ENCODE peak calls at places on chromosome 19, in five cellular contexts. Z is CD4-positive, alpha-beta T cell; R is tibial nerve; V is hepatocyte; B is RWPE1. H is an unnamed sample.

GRCh38 chr19:2770055-2771013 is 12.7 kb downstream of the SGTA start:
- DNase-seq in Z (no peak), R (no peak), V (no peak), B (no peak), H (no peak)

GRCh38 chr19:36169084-36169760 is 17.0 kb upstream of the COX7A1 start:
- DNase-seq in Z (no peak), R (no peak), V (peak), B (no peak), H (no peak)

GRCh38 chr19:32570081-32570785 is 10.8 kb upstream of the PDCD5 start:
- DNase-seq in Z (peak), R (peak), V (peak), B (peak), H (peak)

GRCh38 chr19:38740252-38740592 is 4.1 kb downstream of the CAPN12 start:
- DNase-seq in Z (no peak), R (no peak), V (no peak), B (no peak), H (no peak)

GRCh38 chr19:46746281-46746965 is at the start of gene STRN4:
- DNase-seq in Z (peak), R (no peak), V (peak), B (peak), H (no peak)

GRCh38 chr19:51546650-51547396 is 15.4 kb upstream of the SIGLEC6 start:
- DNase-seq in Z (no peak), R (no peak), V (no peak), B (no peak), H (no peak)

GRCh38 chr19:374183-374885 is 29.7 kb upstream of the MIER2 start:
- DNase-seq in Z (no peak), R (no peak), V (no peak), B (peak), H (peak)

GRCh38 chr19:29467824-29468401 is 57.9 kb upstream of the VSTM2B start:
- DNase-seq in Z (no peak), R (no peak), V (peak), B (peak), H (no peak)

GRCh38 chr19:10289167-10289835 is 451 bp upstream of the ICAM5 start:
- DNase-seq in Z (peak), R (no peak), V (peak), B (peak), H (peak)

GRCh38 chr19:46967578-46968018 is 52.0 kb upstream of the NPAS1 start:
- DNase-seq in Z (no peak), R (peak), V (no peak), B (no peak), H (no peak)

GRCh38 chr19:30167976-30168635 is 204.1 kb upstream of the ZNF536 start:
- DNase-seq in Z (no peak), R (no peak), V (no peak), B (no peak), H (no peak)

GRCh38 chr19:52640916-52641315 is 2.8 kb upstream of the ZNF83 start:
- DNase-seq in Z (no peak), R (no peak), V (peak), B (no peak), H (no peak)

GRCh38 chr19:56720281-56720680 is 48.7 kb upstream of the ZNF835 start:
- DNase-seq in Z (no peak), R (peak), V (no peak), B (no peak), H (peak)

GRCh38 chr19:51702754-51703654 is 9.9 kb downstream of the SPACA6 start:
- DNase-seq in Z (no peak), R (peak), V (peak), B (no peak), H (peak)

GRCh38 chr19:17327068-17327653 is 7.5 kb downstream of the ANO8 start:
- DNase-seq in Z (no peak), R (no peak), V (no peak), B (no peak), H (no peak)

GRCh38 chr19:52140077-52140710 is 456 bp upstream of the ZNF616 start:
- DNase-seq in Z (no peak), R (peak), V (no peak), B (no peak), H (no peak)

GRCh38 chr19:12872941-12873890 is 8.0 kb downstream of the DNASE2 start:
- DNase-seq in Z (peak), R (no peak), V (peak), B (peak), H (no peak)

GRCh38 chr19:49637865-49638350 is 2.0 kb downstream of the RRAS start:
- DNase-seq in Z (no peak), R (peak), V (peak), B (peak), H (no peak)

GRCh38 chr19:49057636-49058234 is at the start of gene CGB7:
- DNase-seq in Z (no peak), R (peak), V (peak), B (peak), H (no peak)

GRCh38 chr19:48321372-48321621 is 4.1 kb upstream of the EMP3 start:
- DNase-seq in Z (peak), R (peak), V (peak), B (peak), H (peak)

GRCh38 chr19:16444273-16444597 is 27.5 kb downstream of the EPS15L1 start:
- DNase-seq in Z (no peak), R (no peak), V (no peak), B (no peak), H (no peak)

GRCh38 chr19:1825909-1826556 is 14.0 kb upstream of the ATP8B3 start:
- DNase-seq in Z (peak), R (peak), V (peak), B (peak), H (peak)

GRCh38 chr19:50975766-50976165 is 6.4 kb upstream of the KLK6 start:
- DNase-seq in Z (no peak), R (no peak), V (peak), B (peak), H (no peak)

GRCh38 chr19:32203161-32203560 is 142.2 kb upstream of the ZNF507 start:
- DNase-seq in Z (no peak), R (no peak), V (no peak), B (no peak), H (no peak)

GRCh38 chr19:30512748-30513389 is 140.7 kb downstream of the ZNF536 start:
- DNase-seq in Z (no peak), R (no peak), V (no peak), B (no peak), H (no peak)

GRCh38 chr19:289651-290538 is 1.3 kb downstream of the PLPP2 start:
- DNase-seq in Z (peak), R (no peak), V (peak), B (peak), H (peak)

GRCh38 chr19:835201-835810 is 5.5 kb upstream of the PRTN3 start:
- DNase-seq in Z (no peak), R (no peak), V (peak), B (no peak), H (no peak)

GRCh38 chr19:33621811-33622504 is at the start of gene CHST8:
- DNase-seq in Z (no peak), R (no peak), V (peak), B (peak), H (no peak)

GRCh38 chr19:13153627-13154240 is 3.5 kb downstream of the IER2 start:
- DNase-seq in Z (no peak), R (no peak), V (peak), B (no peak), H (no peak)

GRCh38 chr19:35533201-35533821 is at the start of gene GAPDHS:
- DNase-seq in Z (no peak), R (no peak), V (no peak), B (no peak), H (no peak)

GRCh38 chr19:33298146-33298911 is 4.0 kb downstream of the CEBPA start:
- DNase-seq in Z (no peak), R (no peak), V (peak), B (peak), H (peak)

GRCh38 chr19:23817519-23817918 is 58.8 kb upstream of the ZNF681 start:
- DNase-seq in Z (peak), R (no peak), V (peak), B (no peak), H (no peak)

GRCh38 chr19:12789904-12790619 is 1.2 kb upstream of the JUNB start:
- DNase-seq in Z (peak), R (peak), V (peak), B (peak), H (peak)

GRCh38 chr19:1648926-1649541 is 3.4 kb downstream of the TCF3 start:
- DNase-seq in Z (no peak), R (no peak), V (no peak), B (no peak), H (no peak)

GRCh38 chr19:34269968-34270621 is 15.7 kb downstream of the GARRE1 start:
- DNase-seq in Z (peak), R (peak), V (peak), B (peak), H (no peak)

GRCh38 chr19:48606463-48607358 is at the start of gene SPACA4:
- DNase-seq in Z (no peak), R (no peak), V (no peak), B (no peak), H (no peak)

GRCh38 chr19:41531438-41532311 is 44.3 kb upstream of the CEACAM21 start:
- DNase-seq in Z (peak), R (peak), V (no peak), B (peak), H (no peak)
- H3K27ac ChIP-seq in Z (peak), R (peak), V (no peak), B (peak), H (peak)

DNA sequence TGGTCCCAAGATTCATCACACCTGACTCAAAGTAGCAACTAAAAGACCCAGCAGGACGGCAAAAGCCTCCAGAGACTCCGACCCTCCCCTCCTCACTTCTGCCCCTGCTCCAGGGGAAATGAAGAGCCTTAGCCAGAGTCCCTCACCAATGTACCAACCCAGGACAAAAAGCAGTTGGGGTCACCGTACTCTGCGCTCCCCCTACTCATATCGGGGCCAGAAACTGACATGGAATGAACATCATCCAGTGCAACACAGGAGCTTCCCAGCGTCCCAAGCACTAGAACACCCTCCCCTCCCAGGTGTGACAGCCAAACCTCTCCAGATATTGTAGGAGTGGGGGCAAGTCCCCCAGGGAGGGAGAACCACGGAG is 1.7 kb downstream of the EEF2 start:
- DNase-seq in Z (no peak), R (no peak), V (no peak), B (no peak), H (no peak)
- H3K27ac ChIP-seq in Z (peak), R (peak), V (peak), B (peak), H (no peak)

GRCh38 chr19:18384775-18385174 is 1.2 kb upstream of the GDF15 start:
- DNase-seq in Z (no peak), R (no peak), V (no peak), B (no peak), H (no peak)
- H3K27ac ChIP-seq in Z (no peak), R (no peak), V (peak), B (peak), H (no peak)

GRCh38 chr19:11346104-11346940 is at the start of the genes CCDC159 and TMEM205:
- DNase-seq in Z (peak), R (peak), V (peak), B (peak), H (peak)

GRCh38 chr19:11349171-11349570 is 2.9 kb downstream of the CCDC159 start:
- DNase-seq in Z (no peak), R (no peak), V (no peak), B (no peak), H (no peak)

GRCh38 chr19:11342429-11342828 is 3.0 kb upstream of the RAB3D start:
- DNase-seq in Z (no peak), R (no peak), V (no peak), B (no peak), H (no peak)

GRCh38 chr19:11347546-11347945 is 1.2 kb downstream of the CCDC159 start:
- DNase-seq in Z (no peak), R (no peak), V (no peak), B (no peak), H (no peak)

DNA sequence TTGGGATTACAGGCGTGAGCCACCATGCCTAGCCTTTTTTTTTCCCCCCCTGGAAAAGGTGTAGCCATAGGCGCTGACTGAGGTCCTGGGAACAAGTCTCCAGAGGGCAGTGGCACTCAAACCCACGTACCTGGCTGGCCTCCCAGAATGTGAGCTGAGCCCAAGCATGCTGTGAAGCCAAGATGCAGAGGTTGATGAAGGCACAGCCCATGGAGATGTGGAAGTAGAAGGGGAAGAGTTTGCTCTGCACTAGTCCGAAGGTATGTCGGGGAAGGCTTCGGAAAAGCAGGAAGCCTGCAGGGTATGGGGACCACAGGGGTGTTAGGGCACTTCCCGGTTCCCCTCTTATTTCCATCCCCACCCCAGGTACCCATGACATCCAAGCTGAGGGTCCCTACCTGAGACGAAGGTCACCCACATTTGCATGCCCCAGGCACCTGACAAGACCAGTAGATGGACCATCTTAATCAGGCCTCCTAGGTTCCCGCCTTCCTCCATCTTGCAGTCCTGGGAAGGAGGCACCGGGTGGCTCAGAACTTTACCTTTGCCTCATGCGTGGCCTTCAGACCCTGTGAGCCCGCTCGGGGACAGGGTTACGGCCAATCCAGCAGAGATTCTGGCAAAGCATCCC is 831 bp downstream of the TMEM205 start:
- DNase-seq in Z (no peak), R (no peak), V (peak), B (no peak), H (no peak)
- H3K27ac ChIP-seq in Z (no peak), R (peak), V (peak), B (peak), H (peak)

GRCh38 chr19:4794971-4795370 is 3.4 kb downstream of the FEM1A start:
- DNase-seq in Z (no peak), R (no peak), V (no peak), B (peak), H (no peak)
- H3K27ac ChIP-seq in Z (no peak), R (no peak), V (no peak), B (peak), H (no peak)

GRCh38 chr19:6530385-6531162 is at the start of gene TNFSF9:
- DNase-seq in Z (peak), R (peak), V (peak), B (peak), H (peak)

GRCh38 chr19:6529937-6530384 is 865 bp upstream of the TNFSF9 start:
- DNase-seq in Z (no peak), R (no peak), V (no peak), B (no peak), H (no peak)

GRCh38 chr19:6528544-6529121 is 2.2 kb upstream of the TNFSF9 start:
- DNase-seq in Z (no peak), R (peak), V (no peak), B (no peak), H (peak)

GRCh38 chr19:6529351-6529750 is 1.5 kb upstream of the TNFSF9 start:
- DNase-seq in Z (no peak), R (no peak), V (no peak), B (no peak), H (no peak)

GRCh38 chr19:6527893-6528543 is 2.8 kb upstream of the TNFSF9 start:
- DNase-seq in Z (no peak), R (no peak), V (no peak), B (no peak), H (no peak)
- H3K27ac ChIP-seq in Z (no peak), R (no peak), V (no peak), B (no peak), H (peak)

GRCh38 chr19:55112246-55112780 is 5.1 kb downstream of the PPP1R12C start:
- DNase-seq in Z (no peak), R (no peak), V (peak), B (no peak), H (no peak)

GRCh38 chr19:55111238-55111831 is 6.1 kb downstream of the PPP1R12C start:
- DNase-seq in Z (no peak), R (no peak), V (no peak), B (no peak), H (no peak)

GRCh38 chr19:55114566-55115145 is 2.8 kb downstream of the PPP1R12C start:
- DNase-seq in Z (no peak), R (no peak), V (no peak), B (no peak), H (no peak)

GRCh38 chr19:55113570-55114039 is 3.8 kb downstream of the PPP1R12C start:
- DNase-seq in Z (no peak), R (peak), V (peak), B (peak), H (no peak)

DNA sequence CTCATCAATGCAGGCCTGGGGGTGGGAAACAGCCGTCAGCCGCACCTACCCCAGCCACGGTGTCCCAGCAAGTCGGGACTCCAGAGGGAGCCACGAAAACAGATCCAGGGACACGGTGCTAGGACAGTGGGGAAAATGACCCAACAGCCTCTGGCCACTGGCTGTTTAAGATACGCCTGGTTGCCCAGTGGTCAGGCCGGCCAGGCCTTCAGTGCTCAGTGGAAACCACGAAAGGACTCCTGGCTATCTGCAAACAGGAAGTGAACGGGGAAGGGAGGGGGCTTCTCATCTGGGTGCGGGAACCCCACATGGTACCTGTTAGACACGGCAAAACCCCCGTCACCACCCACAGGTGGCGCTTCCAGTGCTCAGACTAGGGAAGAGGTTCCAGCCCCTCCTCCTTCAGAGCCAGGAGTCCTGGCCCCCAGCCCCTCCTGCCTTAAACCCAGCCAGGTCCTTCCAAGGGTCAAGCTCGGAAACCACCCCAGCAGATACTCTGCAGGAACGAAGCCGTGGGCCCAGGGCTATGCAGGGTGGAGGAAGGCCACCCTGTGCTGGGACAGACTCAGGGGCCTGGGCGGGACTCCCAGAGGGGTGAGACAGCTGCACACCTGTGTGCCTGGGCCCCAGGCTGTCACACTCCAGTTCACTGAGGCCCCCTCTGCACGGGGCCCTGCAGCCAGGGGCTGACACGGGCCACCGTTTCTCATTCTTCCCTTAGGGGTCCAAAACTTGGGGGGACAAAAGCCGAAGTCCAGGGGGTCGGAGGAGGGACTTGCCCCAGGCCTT is 4.5 kb downstream of the PPP1R12C start:
- DNase-seq in Z (no peak), R (no peak), V (peak), B (no peak), H (no peak)
- H3K27ac ChIP-seq in Z (no peak), R (peak), V (peak), B (peak), H (peak)

GRCh38 chr19:7830272-7830771 is 304 bp downstream of the EVI5L start:
- DNase-seq in Z (no peak), R (no peak), V (no peak), B (no peak), H (no peak)

GRCh38 chr19:7832009-7832408 is 2.0 kb downstream of the EVI5L start:
- DNase-seq in Z (no peak), R (no peak), V (no peak), B (no peak), H (peak)

GRCh38 chr19:7829561-7830271 is at the start of gene EVI5L:
- DNase-seq in Z (peak), R (peak), V (peak), B (peak), H (peak)

GRCh38 chr19:7831452-7831851 is 1.4 kb downstream of the EVI5L start:
- DNase-seq in Z (no peak), R (no peak), V (peak), B (peak), H (peak)

GRCh38 chr19:7830823-7831222 is 805 bp downstream of the EVI5L start:
- DNase-seq in Z (no peak), R (no peak), V (no peak), B (no peak), H (no peak)
- H3K27ac ChIP-seq in Z (no peak), R (no peak), V (no peak), B (peak), H (no peak)

DNA sequence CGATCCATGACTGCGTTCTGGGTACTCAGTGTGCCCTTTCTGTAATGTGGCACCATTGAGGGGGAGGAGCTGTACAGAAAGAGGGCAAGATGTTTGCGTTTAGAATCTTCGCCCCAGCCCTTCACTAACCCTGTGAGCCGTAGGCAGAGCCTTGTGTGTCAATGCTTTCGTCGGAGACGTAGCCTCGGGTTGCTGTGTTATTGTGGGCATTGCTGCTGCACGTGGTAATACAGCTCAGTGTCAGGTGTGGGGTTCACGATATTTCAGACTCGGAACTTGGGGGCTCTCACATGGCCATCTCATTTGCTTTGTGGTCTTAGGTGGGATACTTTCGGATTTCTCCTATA is 6.1 kb downstream of the RPS9 start:
- DNase-seq in Z (no peak), R (no peak), V (no peak), B (no peak), H (no peak)
- H3K27ac ChIP-seq in Z (no peak), R (no peak), V (peak), B (peak), H (peak)